ENCODE peak calls at places on chromosomes 4 and X, in seven cellular contexts. F, N, W, J, B, Q and L are unnamed samples.

GRCh38 chr4:7597281-7597680 is 162.6 kb upstream of the PSAPL1 start:
- DNase-seq in W (no peak), B (no peak), F (no peak), Q (no peak), J (no peak), N (no peak), L (no peak)

GRCh38 chr4:126705271-126705670 is 927.5 kb upstream of the INTU start:
- DNase-seq in J (no peak), B (no peak), F (no peak), W (no peak), N (no peak), Q (no peak), L (no peak)

GRCh38 chr4:20612313-20612712 is 87.9 kb upstream of the PACRGL start:
- DNase-seq in J (no peak), N (no peak), W (no peak), B (no peak), Q (no peak), F (no peak), L (no peak)

GRCh38 chrX:45711231-45711630 is 510.6 kb upstream of the DIPK2B start:
- DNase-seq in W (no peak), B (no peak), N (no peak), F (no peak), Q (no peak), J (no peak), L (no peak)

GRCh38 chrX:151402719-151403390 is 5.8 kb downstream of the VMA21 start:
- DNase-seq in B (no peak), F (no peak), J (no peak), N (no peak), Q (peak; percentile 81), W (no peak), L (no peak)

GRCh38 chr4:41024556-41025491 is 189.5 kb downstream of the APBB2 start:
- DNase-seq in F (no peak), B (no peak), Q (no peak), W (no peak), J (no peak), N (no peak), L (no peak)

GRCh38 chrX:5876984-5877655 is 351.5 kb downstream of the NLGN4X start:
- DNase-seq in J (no peak), N (no peak), F (peak; percentile 9), W (no peak), B (no peak), Q (no peak), L (no peak)

GRCh38 chr4:40423735-40424134 is 88.6 kb downstream of the CHRNA9 start:
- DNase-seq in F (no peak), J (no peak), B (no peak), N (no peak), Q (no peak), W (no peak), L (no peak)

GRCh38 chrX:113512700-113513395 is 672.2 kb upstream of the AMOT start:
- DNase-seq in W (no peak), N (no peak), J (no peak), B (no peak), F (no peak), Q (no peak), L (no peak)

GRCh38 chr4:173531085-173531965 is 1.3 kb upstream of the HAND2 start:
- DNase-seq in W (peak; percentile 58), J (peak; percentile 71), F (peak; percentile 14), N (no peak), B (no peak), Q (peak; percentile 92), L (peak; percentile 26)

GRCh38 chr4:186954956-186955355 is 231.3 kb upstream of the FAT1 start:
- DNase-seq in N (no peak), F (no peak), W (no peak), B (no peak), Q (no peak), J (no peak), L (no peak)

GRCh38 chr4:70515342-70516245 is 2.8 kb upstream of the AMTN start:
- DNase-seq in N (no peak), Q (no peak), B (no peak), F (no peak), J (no peak), W (no peak), L (no peak)

GRCh38 chrX:70398899-70399298 is 24.2 kb upstream of the GDPD2 start:
- DNase-seq in J (no peak), F (no peak), B (no peak), W (no peak), N (no peak), Q (no peak), L (no peak)

GRCh38 chrX:10030570-10030969 is 63.4 kb downstream of the CLDN34 start:
- DNase-seq in N (no peak), F (no peak), Q (peak; percentile 6), B (no peak), W (no peak), J (no peak), L (no peak)

GRCh38 chrX:87728024-87728423 is 210.4 kb downstream of the KLHL4 start:
- DNase-seq in N (no peak), B (no peak), F (no peak), J (no peak), Q (no peak), W (no peak), L (no peak)

GRCh38 chrX:68833448-68833805 is 4.6 kb downstream of the EFNB1 start:
- DNase-seq in F (no peak), B (peak; percentile 33), J (no peak), N (peak; percentile 18), Q (peak; percentile 51), W (peak; percentile 3), L (no peak)

GRCh38 chrX:16394290-16394689 is 227.0 kb downstream of the MAGEB17 start:
- DNase-seq in W (no peak), J (no peak), B (no peak), Q (no peak), N (no peak), F (no peak), L (no peak)

GRCh38 chr4:155423671-155424070 is 46.9 kb upstream of the MAP9 start:
- DNase-seq in W (no peak), Q (no peak), N (no peak), J (no peak), F (no peak), B (no peak), L (no peak)

GRCh38 chrX:45851434-45851991 is 650.8 kb upstream of the DIPK2B start:
- DNase-seq in F (peak; percentile 27), W (peak; percentile 19), Q (no peak), J (peak; percentile 80), B (peak; percentile 59), N (no peak), L (peak; percentile 20)

GRCh38 chr4:10405672-10406071 is 51.6 kb downstream of the ZNF518B start:
- DNase-seq in Q (no peak), B (no peak), J (no peak), N (no peak), F (no peak), W (no peak), L (no peak)

DNA sequence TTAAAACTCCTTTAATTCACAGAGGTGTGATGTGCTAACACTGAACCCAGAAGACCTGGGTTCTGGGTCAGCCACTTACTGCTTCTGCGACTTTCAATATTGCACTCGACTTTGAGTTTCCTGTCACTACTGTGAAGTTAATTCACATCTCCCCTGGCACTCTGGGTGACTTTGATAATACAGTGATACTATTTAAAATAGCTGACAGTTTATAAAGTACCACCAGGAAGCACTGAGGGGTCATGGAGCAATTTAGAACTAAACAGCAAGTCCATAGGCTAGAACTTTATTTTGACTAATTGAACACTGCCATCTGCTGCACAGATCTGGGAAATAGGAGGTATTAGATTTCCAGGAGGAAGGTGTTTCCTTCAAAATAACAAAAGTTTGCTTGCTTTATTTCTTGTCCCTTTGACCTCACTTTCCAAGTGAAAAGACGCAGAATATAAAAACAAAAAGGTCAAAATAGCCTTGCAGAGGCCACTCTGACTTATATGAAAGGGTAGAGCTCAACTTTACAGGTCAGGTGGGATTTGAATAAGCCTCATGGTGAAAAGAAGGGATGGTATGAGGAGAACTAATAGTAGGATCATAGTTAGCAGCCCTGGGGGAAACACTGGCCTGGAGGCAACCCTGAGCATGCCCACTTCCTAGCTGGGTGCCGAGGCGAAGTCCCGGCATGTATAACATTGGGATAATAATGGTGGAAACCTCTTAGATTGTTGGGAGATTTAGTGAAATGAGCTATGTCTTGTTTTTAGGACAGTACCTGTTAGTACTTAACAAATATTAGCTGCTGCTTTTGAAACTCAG is 53.4 kb downstream of the ZNF518B start:
- DNase-seq in J (no peak), N (no peak), W (no peak), F (peak; percentile 11), B (no peak), Q (no peak), L (no peak)
- TF ChIP-seq CTCF in J (no peak), N (peak; percentile 29), W (peak; percentile 12), F (peak; percentile 53), B (peak; percentile 67), Q (peak; percentile 68), L (no peak)

DNA sequence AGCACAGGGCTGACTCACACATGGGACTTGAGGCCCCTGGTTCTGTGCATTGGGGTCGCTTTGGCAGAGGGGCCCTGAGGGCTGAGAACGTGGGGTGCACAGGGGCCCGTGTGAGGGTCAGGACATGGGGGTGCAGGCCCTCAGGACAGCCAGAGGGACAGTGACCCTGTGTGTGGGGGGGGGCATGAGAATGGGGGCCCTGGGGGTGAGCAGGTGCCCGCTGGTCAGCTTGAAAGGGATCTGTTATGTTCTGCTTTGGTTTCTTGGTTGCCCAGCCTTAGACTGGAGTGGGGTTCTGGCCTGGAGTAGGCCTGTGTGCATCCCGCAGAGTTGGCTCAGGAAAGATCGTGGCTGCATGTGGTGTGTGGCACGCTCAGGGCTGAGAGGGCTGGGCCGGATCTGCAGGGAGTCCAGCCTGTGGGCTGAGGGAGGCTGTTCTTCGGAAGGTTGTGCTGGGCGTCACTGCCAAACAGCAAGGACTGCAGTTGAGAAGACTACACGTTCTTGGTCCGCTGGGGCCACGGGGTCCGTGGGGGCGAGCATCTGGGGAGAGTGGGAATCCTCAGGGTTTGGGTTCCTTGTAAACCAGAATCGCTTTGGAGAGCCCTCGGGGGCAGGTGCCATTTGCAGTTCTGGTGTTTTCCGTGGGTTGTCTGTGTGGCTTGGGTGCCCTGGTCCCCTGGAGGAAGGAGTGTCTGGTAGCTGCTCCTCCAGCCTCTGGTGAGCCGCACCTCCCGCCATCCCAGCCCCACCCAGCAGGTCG is 15.2 kb upstream of the UVSSA start:
- DNase-seq in N (no peak), B (no peak), F (no peak), J (peak; percentile 69), Q (no peak), W (no peak), L (no peak)
- H3K36me3 ChIP-seq in N (peaks cover 61% of the 10 kb centered on the region), B (no peaks in the 10 kb centered on the region), F (peaks cover 4% of the 10 kb centered on the region), J (peaks cover 91% of the 10 kb centered on the region), Q (peaks cover 39% of the 10 kb centered on the region), W (no peaks in the 10 kb centered on the region), L (no peaks in the 10 kb centered on the region)

GRCh38 chr4:174789666-174790065 is 39.4 kb downstream of the GLRA3 start:
- DNase-seq in B (no peak), Q (no peak), W (no peak), J (no peak), F (no peak), N (no peak), L (no peak)
- TF ChIP-seq POLR2A in B (no peak), Q (no peak), W (no peak), J (no peak), F (no peak), N (no peak), L (no peak)

GRCh38 chr4:66667249-66667648 is 878.1 kb downstream of the CENPC start:
- DNase-seq in W (no peak), N (no peak), B (no peak), Q (no peak), F (no peak), J (no peak), L (no peak)
- TF ChIP-seq CTCF in W (no peak), N (no peak), B (no peak), Q (no peak), F (no peak), J (no peak), L (no peak)

GRCh38 chr4:168857546-168858314 is 152.3 kb downstream of the CBR4 start:
- DNase-seq in B (no peak), Q (no peak), F (no peak), N (no peak), W (no peak), J (no peak), L (peak; percentile 60)
- H3K36me3 ChIP-seq in B (no peaks in the 10 kb centered on the region), Q (no peaks in the 10 kb centered on the region), F (no peaks in the 10 kb centered on the region), N (no peaks in the 10 kb centered on the region), W (no peaks in the 10 kb centered on the region), J (no peaks in the 10 kb centered on the region), L (no peaks in the 10 kb centered on the region)